ENCODE peak calls at places on chromosomes 7 and 10, in four cellular contexts. D is NCI-H69, T is keratinocyte, K is fibroblast of gingiva. I is an unnamed sample.

GRCh38 chr10:93656155-93656554 is 43.8 kb downstream of the PDE6C start:
- DNase-seq in D (no peak), T (no peak), K (no peak), I (no peak)

GRCh38 chr10:77386833-77387232 is 250.8 kb downstream of the KCNMA1 start:
- DNase-seq in D (no peak), T (no peak), K (no peak), I (no peak)

GRCh38 chr7:152847491-152847890 is 87.9 kb downstream of the ACTR3B start:
- DNase-seq in D (no peak), T (no peak), K (no peak), I (peak; percentile 54)

GRCh38 chr10:130452096-130452495 is 315.9 kb downstream of the GLRX3 start:
- DNase-seq in D (no peak), T (no peak), K (no peak), I (peak; percentile 52)

GRCh38 chr10:131929122-131929845 is 28.5 kb downstream of the PPP2R2D start:
- DNase-seq in D (no peak), T (no peak), K (no peak), I (no peak)

GRCh38 chr10:106185991-106186390 is 978.5 kb downstream of the SORCS1 start:
- DNase-seq in D (no peak), T (no peak), K (peak; percentile 5), I (no peak)

GRCh38 chr7:23353172-23353571 is 54.0 kb downstream of the MALSU1 start:
- DNase-seq in D (peak; percentile 73), T (no peak), K (no peak), I (peak; percentile 37)

GRCh38 chr7:16528520-16528919 is 1.9 kb downstream of the LRRC72 start:
- DNase-seq in D (no peak), T (no peak), K (no peak), I (no peak)

GRCh38 chr10:49617281-49618020 is 3.6 kb downstream of the CHAT start:
- DNase-seq in D (no peak), T (no peak), K (no peak), I (no peak)

GRCh38 chr10:12921163-12921562 is 80.3 kb downstream of the CCDC3 start:
- DNase-seq in D (no peak), T (no peak), K (no peak), I (peak; percentile 66)

GRCh38 chr7:42831051-42831952 is 80.6 kb downstream of the C7orf25 start:
- DNase-seq in D (peak; percentile 26), T (no peak), K (peak; percentile 34), I (peak; percentile 79)

GRCh38 chr10:107546239-107546638 is 381.7 kb upstream of the SORCS1 start:
- DNase-seq in D (peak; percentile 76), T (peak; percentile 38), K (peak; percentile 31), I (no peak)

GRCh38 chr7:24936121-24936824 is 43.7 kb downstream of the OSBPL3 start:
- DNase-seq in D (peak; percentile 13), T (no peak), K (peak; percentile 45), I (no peak)

GRCh38 chr10:86635402-86635801 is 18.9 kb upstream of the OPN4 start:
- DNase-seq in D (no peak), T (peak; percentile 52), K (peak; percentile 35), I (no peak)

GRCh38 chr10:33129181-33129928 is 171.3 kb upstream of the ITGB1 start:
- DNase-seq in D (no peak), T (peak; percentile 32), K (peak; percentile 98), I (no peak)

GRCh38 chr7:133126422-133126821 is 44.5 kb upstream of the CHCHD3 start:
- DNase-seq in D (peak; percentile 7), T (no peak), K (no peak), I (peak; percentile 35)

GRCh38 chr10:43610636-43611035 is 4.4 kb downstream of the ZNF485 start:
- DNase-seq in D (no peak), T (no peak), K (no peak), I (no peak)

GRCh38 chr7:138015096-138015495 is 13.2 kb upstream of the CREB3L2 start:
- DNase-seq in D (no peak), T (no peak), K (no peak), I (no peak)

GRCh38 chr7:50068850-50069551 is 24.0 kb downstream of the ZPBP start:
- DNase-seq in D (no peak), T (peak; percentile 7), K (no peak), I (peak; percentile 83)

GRCh38 chr10:7405637-7406036 is 5.2 kb downstream of the SFMBT2 start:
- DNase-seq in D (no peak), T (no peak), K (no peak), I (no peak)

GRCh38 chr10:26528715-26529393 is 90.7 kb downstream of the APBB1IP start:
- DNase-seq in D (no peak), T (no peak), K (no peak), I (no peak)

GRCh38 chr7:51647931-51648351 is 331.3 kb upstream of the COBL start:
- DNase-seq in D (peak; percentile 75), T (no peak), K (no peak), I (peak; percentile 44)

GRCh38 chr7:139594911-139595476 is 71.5 kb downstream of the CLEC2L start:
- DNase-seq in D (no peak), T (no peak), K (no peak), I (no peak)

I was measured in left kidney.